ENCODE peak calls at places on chromosomes 4 and X, in ten cellular contexts. T is amygdala; C is AG20443; R is HT1080; X is substantia nigra; K is T follicular helper cell; U is stimulated activated naive CD8-positive, alpha-beta T cell treated with anti-CD3 and anti-CD28 coated beads, Interleukin-15, Interleukin-2, amounts not matched to agents 100 U/mL and 50 U/mL, for 24 hours; L is endothelial cell of umbilical vein; Z is KBM-7; Q is GM13977. H is an unnamed sample.

GRCh38 chr4:133084421-133084820 is 64.7 kb upstream of the PCDH10 start:
- DNase-seq in T (no peak), C (no peak), R (peak; percentile 52), X (no peak), K (no peak), U (no peak), L (no peak), Z (no peak), Q (no peak), H (no peak)

GRCh38 chrX:137313627-137314026 is 252.3 kb upstream of the ZIC3 start:
- DNase-seq in T (no peak), C (no peak), R (no peak), X (no peak), K (no peak), U (peak; percentile 10), L (no peak), Z (no peak), Q (no peak), H (no peak)

GRCh38 chr4:25807101-25807728 is 55.6 kb downstream of the SEL1L3 start:
- DNase-seq in T (no peak), C (no peak), R (no peak), X (no peak), K (no peak), U (no peak), L (no peak), Z (no peak), Q (no peak), H (no peak)

GRCh38 chr4:184433258-184433892 is 41.0 kb downstream of the IRF2 start:
- DNase-seq in T (no peak), C (no peak), R (no peak), X (no peak), K (no peak), U (no peak), L (no peak), Z (no peak), Q (no peak), H (no peak)

GRCh38 chrX:72308566-72309296 is 3.0 kb upstream of the CITED1 start:
- DNase-seq in T (peak; percentile 13), C (peak; percentile 66), R (peak; percentile 47), X (peak; percentile 13), K (no peak), U (no peak), L (peak; percentile 63), Z (peak; percentile 87), Q (peak; percentile 64), H (peak; percentile 73)

GRCh38 chr4:22501715-22502095 is 14.2 kb downstream of the ADGRA3 start:
- DNase-seq in T (no peak), C (no peak), R (no peak), X (no peak), K (no peak), U (no peak), L (no peak), Z (no peak), Q (no peak), H (no peak)

GRCh38 chr4:113957961-113958360 is 21.5 kb downstream of the ARSJ start:
- DNase-seq in T (no peak), C (no peak), R (no peak), X (no peak), K (no peak), U (no peak), L (no peak), Z (no peak), Q (no peak), H (no peak)

GRCh38 chr4:173929921-173930320 is 353.5 kb downstream of the FBXO8 start:
- DNase-seq in T (no peak), C (no peak), R (no peak), X (no peak), K (no peak), U (no peak), L (no peak), Z (no peak), Q (no peak), H (no peak)

GRCh38 chr4:87946766-87947165 is 28.7 kb upstream of the SPP1 start:
- DNase-seq in T (no peak), C (no peak), R (no peak), X (no peak), K (no peak), U (no peak), L (peak; percentile 19), Z (no peak), Q (no peak), H (no peak)

GRCh38 chr4:3530051-3530450 is 2.2 kb downstream of the LRPAP1 start:
- DNase-seq in T (no peak), C (no peak), R (no peak), X (no peak), K (no peak), U (no peak), L (no peak), Z (no peak), Q (no peak), H (no peak)

GRCh38 chr4:4673070-4673469 is 131.2 kb upstream of the STX18 start:
- DNase-seq in T (no peak), C (peak; percentile 91), R (peak; percentile 66), X (no peak), K (no peak), U (no peak), L (peak; percentile 28), Z (peak; percentile 12), Q (no peak), H (peak; percentile 28)

GRCh38 chr4:155973639-155974475 is 20.2 kb upstream of the CTSO start:
- DNase-seq in T (no peak), C (peak; percentile 14), R (peak; percentile 35), X (no peak), K (no peak), U (no peak), L (no peak), Z (no peak), Q (no peak), H (no peak)

GRCh38 chrX:44343412-44343942 is at the start of gene EFHC2:
- DNase-seq in T (no peak), C (peak; percentile 71), R (no peak), X (peak; percentile 5), K (peak; percentile 48), U (peak; percentile 52), L (peak; percentile 1), Z (peak; percentile 53), Q (no peak), H (peak; percentile 48)

GRCh38 chr4:2194556-2194955 is 47.4 kb downstream of the HAUS3 start:
- DNase-seq in T (no peak), C (no peak), R (no peak), X (no peak), K (no peak), U (no peak), L (no peak), Z (no peak), Q (no peak), H (no peak)

GRCh38 chrX:105190252-105190853 is 30.1 kb downstream of the TEX13A start:
- DNase-seq in T (no peak), C (peak; percentile 6), R (peak; percentile 32), X (no peak), K (no peak), U (peak; percentile 5), L (peak; percentile 43), Z (peak; percentile 68), Q (peak; percentile 23), H (peak; percentile 8)

GRCh38 chrX:2513120-2513664 is 12.4 kb upstream of the DHRSX start:
- DNase-seq in T (no peak), C (no peak), R (no peak), X (no peak), K (no peak), U (no peak), L (no peak), Z (no peak), Q (no peak), H (no peak)

GRCh38 chrX:23668335-23668734 is 1.0 kb downstream of the PRDX4 start:
- DNase-seq in T (no peak), C (no peak), R (no peak), X (no peak), K (no peak), U (no peak), L (peak; percentile 21), Z (peak; percentile 17), Q (no peak), H (no peak)

GRCh38 chrX:54640721-54641120 is 110.7 kb downstream of the GNL3L start:
- DNase-seq in T (no peak), C (no peak), R (no peak), X (no peak), K (no peak), U (no peak), L (no peak), Z (no peak), Q (no peak), H (no peak)

GRCh38 chr4:110454456-110454855 is 21.5 kb upstream of the ENPEP start:
- DNase-seq in T (no peak), C (no peak), R (no peak), X (no peak), K (no peak), U (no peak), L (no peak), Z (no peak), Q (no peak), H (no peak)

H was measured in AG08396.